ENCODE peak calls at places on chromosomes 12 and 14, in five cellular contexts. One of them, this sample, is unnamed.

GRCh38 chr12:108525681-108526080 is 10.6 kb downstream of the FICD start:
- DNase-seq in C1 segment of cervical spinal cord: no peak
- DNase-seq in GM23338: no peak
- DNase-seq in stimulated activated CD4-positive, alpha-beta T cell treated with anti-CD3 and anti-CD28 coated beads, Interleukin-4, amount 100 ng/mL, for 1 hour: no peak
- DNase-seq in Peyer's patch: no peak
- DNase-seq in this sample: no peak

GRCh38 chr14:72747652-72748051 is 146.2 kb downstream of the DPF3 start:
- DNase-seq in C1 segment of cervical spinal cord: no peak
- DNase-seq in GM23338: no peak
- DNase-seq in stimulated activated CD4-positive, alpha-beta T cell treated with anti-CD3 and anti-CD28 coated beads, Interleukin-4, amount 100 ng/mL, for 1 hour: no peak
- DNase-seq in Peyer's patch: no peak
- DNase-seq in this sample: no peak

GRCh38 chr14:68921049-68921448 is 58.1 kb downstream of the ACTN1 start:
- DNase-seq in C1 segment of cervical spinal cord: no peak
- DNase-seq in GM23338: no peak
- DNase-seq in stimulated activated CD4-positive, alpha-beta T cell treated with anti-CD3 and anti-CD28 coated beads, Interleukin-4, amount 100 ng/mL, for 1 hour: no peak
- DNase-seq in Peyer's patch: no peak
- DNase-seq in this sample: no peak

GRCh38 chr12:124474709-124475108 is 92.7 kb downstream of the NCOR2 start:
- DNase-seq in C1 segment of cervical spinal cord: peak
- DNase-seq in GM23338: no peak
- DNase-seq in stimulated activated CD4-positive, alpha-beta T cell treated with anti-CD3 and anti-CD28 coated beads, Interleukin-4, amount 100 ng/mL, for 1 hour: no peak
- DNase-seq in Peyer's patch: no peak
- DNase-seq in this sample: no peak

GRCh38 chr12:94710933-94711332 is 60.6 kb upstream of the TMCC3 start:
- DNase-seq in C1 segment of cervical spinal cord: no peak
- DNase-seq in GM23338: peak
- DNase-seq in stimulated activated CD4-positive, alpha-beta T cell treated with anti-CD3 and anti-CD28 coated beads, Interleukin-4, amount 100 ng/mL, for 1 hour: peak
- DNase-seq in Peyer's patch: peak
- DNase-seq in this sample: no peak

GRCh38 chr12:51755251-51755650 is 93.3 kb downstream of the FIGNL2 start:
- DNase-seq in C1 segment of cervical spinal cord: no peak
- DNase-seq in GM23338: no peak
- DNase-seq in stimulated activated CD4-positive, alpha-beta T cell treated with anti-CD3 and anti-CD28 coated beads, Interleukin-4, amount 100 ng/mL, for 1 hour: no peak
- DNase-seq in Peyer's patch: no peak
- DNase-seq in this sample: no peak

GRCh38 chr14:42510071-42510470 is 903.4 kb downstream of the LRFN5 start:
- DNase-seq in C1 segment of cervical spinal cord: no peak
- DNase-seq in GM23338: no peak
- DNase-seq in stimulated activated CD4-positive, alpha-beta T cell treated with anti-CD3 and anti-CD28 coated beads, Interleukin-4, amount 100 ng/mL, for 1 hour: no peak
- DNase-seq in Peyer's patch: no peak
- DNase-seq in this sample: no peak

GRCh38 chr12:122368361-122369073 is 54.0 kb downstream of the CLIP1 start:
- DNase-seq in C1 segment of cervical spinal cord: no peak
- DNase-seq in GM23338: no peak
- DNase-seq in stimulated activated CD4-positive, alpha-beta T cell treated with anti-CD3 and anti-CD28 coated beads, Interleukin-4, amount 100 ng/mL, for 1 hour: no peak
- DNase-seq in Peyer's patch: no peak
- DNase-seq in this sample: no peak

GRCh38 chr12:27291862-27292261 is 40.8 kb upstream of the BMAL2 start:
- DNase-seq in C1 segment of cervical spinal cord: no peak
- DNase-seq in GM23338: no peak
- DNase-seq in stimulated activated CD4-positive, alpha-beta T cell treated with anti-CD3 and anti-CD28 coated beads, Interleukin-4, amount 100 ng/mL, for 1 hour: no peak
- DNase-seq in Peyer's patch: no peak
- DNase-seq in this sample: no peak

GRCh38 chr12:57209916-57210315 is 6.7 kb upstream of the NXPH4 start:
- DNase-seq in C1 segment of cervical spinal cord: no peak
- DNase-seq in GM23338: no peak
- DNase-seq in stimulated activated CD4-positive, alpha-beta T cell treated with anti-CD3 and anti-CD28 coated beads, Interleukin-4, amount 100 ng/mL, for 1 hour: no peak
- DNase-seq in Peyer's patch: no peak
- DNase-seq in this sample: no peak

GRCh38 chr12:6758511-6758910 is 5.6 kb upstream of the MLF2 start:
- DNase-seq in C1 segment of cervical spinal cord: no peak
- DNase-seq in GM23338: peak
- DNase-seq in stimulated activated CD4-positive, alpha-beta T cell treated with anti-CD3 and anti-CD28 coated beads, Interleukin-4, amount 100 ng/mL, for 1 hour: no peak
- DNase-seq in Peyer's patch: no peak
- DNase-seq in this sample: no peak

GRCh38 chr14:68089146-68089715 is 269.7 kb downstream of the RAD51B start:
- DNase-seq in C1 segment of cervical spinal cord: no peak
- DNase-seq in GM23338: no peak
- DNase-seq in stimulated activated CD4-positive, alpha-beta T cell treated with anti-CD3 and anti-CD28 coated beads, Interleukin-4, amount 100 ng/mL, for 1 hour: no peak
- DNase-seq in Peyer's patch: no peak
- DNase-seq in this sample: no peak

GRCh38 chr12:29703528-29703927 is 80.2 kb downstream of the TMTC1 start:
- DNase-seq in C1 segment of cervical spinal cord: no peak
- DNase-seq in GM23338: no peak
- DNase-seq in stimulated activated CD4-positive, alpha-beta T cell treated with anti-CD3 and anti-CD28 coated beads, Interleukin-4, amount 100 ng/mL, for 1 hour: no peak
- DNase-seq in Peyer's patch: no peak
- DNase-seq in this sample: no peak

GRCh38 chr12:26704684-26705475 is 128.1 kb downstream of the ITPR2 start:
- DNase-seq in C1 segment of cervical spinal cord: no peak
- DNase-seq in GM23338: no peak
- DNase-seq in stimulated activated CD4-positive, alpha-beta T cell treated with anti-CD3 and anti-CD28 coated beads, Interleukin-4, amount 100 ng/mL, for 1 hour: no peak
- DNase-seq in Peyer's patch: no peak
- DNase-seq in this sample: no peak

GRCh38 chr12:51941011-51941561 is 10.4 kb upstream of the ACVR1B start:
- DNase-seq in C1 segment of cervical spinal cord: no peak
- DNase-seq in GM23338: peak
- DNase-seq in stimulated activated CD4-positive, alpha-beta T cell treated with anti-CD3 and anti-CD28 coated beads, Interleukin-4, amount 100 ng/mL, for 1 hour: no peak
- DNase-seq in Peyer's patch: no peak
- DNase-seq in this sample: peak

GRCh38 chr14:100988011-100988410 is 84.5 kb upstream of the RTL1 start:
- DNase-seq in C1 segment of cervical spinal cord: no peak
- DNase-seq in GM23338: no peak
- DNase-seq in stimulated activated CD4-positive, alpha-beta T cell treated with anti-CD3 and anti-CD28 coated beads, Interleukin-4, amount 100 ng/mL, for 1 hour: no peak
- DNase-seq in Peyer's patch: no peak
- DNase-seq in this sample: no peak

GRCh38 chr12:80862606-80863005 is 75.1 kb downstream of the LIN7A start:
- DNase-seq in C1 segment of cervical spinal cord: no peak
- DNase-seq in GM23338: no peak
- DNase-seq in stimulated activated CD4-positive, alpha-beta T cell treated with anti-CD3 and anti-CD28 coated beads, Interleukin-4, amount 100 ng/mL, for 1 hour: no peak
- DNase-seq in Peyer's patch: no peak
- DNase-seq in this sample: no peak

GRCh38 chr14:77372304-77372841 is 4.5 kb downstream of the TMED8 start:
- DNase-seq in C1 segment of cervical spinal cord: no peak
- DNase-seq in GM23338: no peak
- DNase-seq in stimulated activated CD4-positive, alpha-beta T cell treated with anti-CD3 and anti-CD28 coated beads, Interleukin-4, amount 100 ng/mL, for 1 hour: no peak
- DNase-seq in Peyer's patch: no peak
- DNase-seq in this sample: no peak